ENCODE peak calls at places on chromosomes 13 and 19, in seven cellular contexts. L is heart left ventricle, K is IMR-90, H is uterus, S is dorsolateral prefrontal cortex, O is body of pancreas, F is left lung. P is an unnamed sample.
A peak's percentile ranks its signal among the peaks of the same experiment; 100 is the strongest.

GRCh38 chr19:12899891-12900518 is 9.0 kb downstream of the GCDH start:
- DNase-seq in L (no peak), K (no peak), H (no peak), S (no peak), O (no peak), F (no peak), P (no peak)

GRCh38 chr19:35346193-35347052 is 1.3 kb upstream of the FFAR1 start:
- DNase-seq in L (no peak), K (no peak), H (no peak), S (peak; percentile 18), O (no peak), F (peak; percentile 60), P (no peak)

GRCh38 chr13:67048084-67048792 is 181.9 kb downstream of the PCDH9 start:
- DNase-seq in L (no peak), K (peak; percentile 93), H (no peak), S (no peak), O (peak; percentile 31), F (no peak), P (no peak)

GRCh38 chr19:58439576-58440554 is at the start of gene ZNF132:
- DNase-seq in L (peak; percentile 98), K (peak; percentile 100), H (peak; percentile 99), S (peak; percentile 99), O (peak; percentile 97), F (peak; percentile 99), P (peak; percentile 97)

GRCh38 chr19:29526730-29527499 is 1.1 kb downstream of the VSTM2B start:
- DNase-seq in L (no peak), K (no peak), H (no peak), S (peak; percentile 54), O (no peak), F (no peak), P (peak; percentile 34)

GRCh38 chr19:55169136-55169535 is 2.7 kb upstream of the DNAAF3 start:
- DNase-seq in L (no peak), K (no peak), H (no peak), S (no peak), O (no peak), F (no peak), P (no peak)

GRCh38 chr13:99132295-99132835 is 68.3 kb upstream of the UBAC2 start:
- DNase-seq in L (no peak), K (no peak), H (no peak), S (no peak), O (no peak), F (no peak), P (no peak)

GRCh38 chr19:41415154-41415571 is 12.0 kb downstream of the B3GNT8 start:
- DNase-seq in L (no peak), K (no peak), H (no peak), S (no peak), O (peak; percentile 55), F (peak; percentile 79), P (peak; percentile 52)

GRCh38 chr13:98576963-98577822 is at the start of gene STK24:
- DNase-seq in L (peak; percentile 85), K (peak; percentile 74), H (peak; percentile 68), S (peak; percentile 55), O (peak; percentile 80), F (peak; percentile 61), P (peak; percentile 84)

GRCh38 chr19:35222373-35223005 is 6.0 kb downstream of the FAM187B start:
- DNase-seq in L (no peak), K (no peak), H (no peak), S (no peak), O (no peak), F (no peak), P (no peak)

GRCh38 chr19:18712981-18713380 is 29.5 kb downstream of the CRTC1 start:
- DNase-seq in L (no peak), K (peak; percentile 31), H (no peak), S (no peak), O (no peak), F (no peak), P (no peak)

GRCh38 chr19:14517840-14518505 is at the start of gene DNAJB1:
- DNase-seq in L (peak; percentile 90), K (peak; percentile 64), H (peak; percentile 76), S (peak; percentile 88), O (peak; percentile 83), F (peak; percentile 89), P (peak; percentile 92)

GRCh38 chr19:31383553-31383952 is 34.3 kb upstream of the TSHZ3 start:
- DNase-seq in L (no peak), K (no peak), H (no peak), S (no peak), O (no peak), F (no peak), P (no peak)

GRCh38 chr19:58395220-58395978 is at the start of gene RNF225:
- DNase-seq in L (no peak), K (no peak), H (no peak), S (no peak), O (peak; percentile 48), F (peak; percentile 69), P (no peak)

GRCh38 chr19:3336680-3337523 is 29.5 kb upstream of the NFIC start:
- DNase-seq in L (peak; percentile 88), K (peak; percentile 48), H (peak; percentile 95), S (peak; percentile 69), O (peak; percentile 99), F (peak; percentile 82), P (peak; percentile 95)

GRCh38 chr19:17966497-17967257 is at the start of gene KCNN1:
- DNase-seq in L (no peak), K (no peak), H (no peak), S (no peak), O (no peak), F (no peak), P (no peak)

GRCh38 chr13:40484101-40484800 is 182.2 kb downstream of the FOXO1 start:
- DNase-seq in L (no peak), K (no peak), H (no peak), S (no peak), O (no peak), F (no peak), P (no peak)

GRCh38 chr13:113648218-113648615 is 9.8 kb downstream of the ATP4B start:
- DNase-seq in L (peak; percentile 8), K (no peak), H (peak; percentile 11), S (peak; percentile 27), O (peak; percentile 4), F (peak; percentile 16), P (no peak)
- H3K27ac ChIP-seq in L (no peak overlapping the region), K (no peak overlapping the region), H (no peak overlapping the region), S (no peak overlapping the region), O (peak overlapping the region; percentile 85), F (peak overlapping the region; percentile 33), P (no peak overlapping the region)

GRCh38 chr13:109427148-109427547 is 359.2 kb downstream of the IRS2 start:
- DNase-seq in L (no peak), K (no peak), H (no peak), S (no peak), O (no peak), F (no peak), P (no peak)
- H3K4me3 ChIP-seq in L (no peak overlapping the region), K (no peak overlapping the region), H (no peak overlapping the region), S (no peak overlapping the region), O (no peak overlapping the region), F (no peak overlapping the region), P (no peak overlapping the region)

DNA sequence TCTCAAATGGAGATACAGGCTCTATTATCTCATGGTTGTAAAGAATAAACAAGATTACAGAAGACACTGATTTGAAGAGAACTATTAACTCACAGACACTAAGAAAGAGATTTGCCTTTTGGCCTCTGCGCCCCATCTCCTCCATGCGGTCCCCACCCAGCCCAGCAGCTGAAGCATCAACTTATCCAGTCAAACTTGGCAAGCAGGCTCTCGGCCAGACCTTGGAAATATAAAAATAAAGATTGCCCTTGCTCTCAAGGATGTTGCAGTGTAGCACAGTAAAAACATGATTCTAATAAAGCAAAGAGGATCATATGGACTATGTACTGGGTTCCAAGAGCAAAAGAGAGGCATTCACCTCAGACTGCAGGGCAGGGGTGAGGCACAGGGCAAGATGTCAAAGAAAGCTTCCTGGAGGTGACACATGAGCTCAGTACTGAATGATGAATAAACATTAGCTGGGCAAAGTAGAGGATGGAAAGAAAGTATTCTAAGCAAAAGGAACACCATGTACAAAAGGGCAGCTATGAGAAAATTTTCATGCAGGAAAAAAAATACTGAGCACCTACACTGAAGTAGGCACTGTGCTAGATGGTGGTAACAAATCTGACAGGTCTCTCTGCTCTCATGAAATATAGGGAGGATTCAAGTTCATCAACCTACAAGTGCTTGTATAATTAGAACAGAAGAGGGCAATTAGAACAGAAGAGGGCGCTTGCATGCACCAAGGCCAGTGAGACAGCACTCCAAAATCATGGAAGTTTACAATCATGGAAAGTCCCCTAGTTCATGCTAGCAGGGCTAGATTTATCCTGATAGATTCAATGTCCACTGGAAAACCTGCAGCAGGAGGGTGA is 85.0 kb downstream of the SACS start:
- DNase-seq in L (no peak), K (no peak), H (no peak), S (no peak), O (no peak), F (no peak), P (no peak)
- TF ChIP-seq CTCF in L (no peak), K (peak; percentile 7), H (no peak), S (no peak), O (no peak), F (no peak), P (no peak)

GRCh38 chr13:74287672-74288169 is 153.5 kb upstream of the KLF12 start:
- DNase-seq in L (peak; percentile 80), K (peak; percentile 64), H (peak; percentile 76), S (peak; percentile 87), O (peak; percentile 91), F (peak; percentile 84), P (peak; percentile 71)
- H3K27ac ChIP-seq in L (peak overlapping the region; percentile 10), K (no peak overlapping the region), H (no peak overlapping the region), S (peak overlapping the region; percentile 81), O (no peak overlapping the region), F (no peak overlapping the region), P (peak overlapping the region; percentile 33)

GRCh38 chr13:94050686-94051085 is 428.8 kb downstream of the DCT start:
- DNase-seq in L (no peak), K (no peak), H (no peak), S (no peak), O (no peak), F (no peak), P (no peak)
- H3K4me3 ChIP-seq in L (no peak overlapping the region), K (no peak overlapping the region), H (no peak overlapping the region), S (no peak overlapping the region), O (no peak overlapping the region), F (no peak overlapping the region), P (no peak overlapping the region)

P was measured in psoas muscle.